ENCODE peak calls at places on chromosomes 5 and 9, in six cellular contexts. N, O, J, M, W and F are unnamed samples.

GRCh38 chr5:178818094-178818493 is 41.7 kb upstream of the ZNF354B start:
- DNase-seq in N (no peak), O (peak), J (no peak), M (no peak), W (no peak), F (no peak)

GRCh38 chr5:179792612-179793469 is 945 bp upstream of the LTC4S start:
- DNase-seq in N (no peak), O (no peak), J (no peak), M (peak), W (no peak), F (no peak)

GRCh38 chr9:32344551-32345182 is 39.8 kb upstream of the ACO1 start:
- DNase-seq in N (no peak), O (no peak), J (peak), M (no peak), W (peak), F (peak)

GRCh38 chr5:59769041-59769360 is 124.5 kb downstream of the PDE4D start:
- DNase-seq in N (no peak), O (no peak), J (no peak), M (no peak), W (no peak), F (no peak)

GRCh38 chr9:126334626-126335621 is 8.3 kb downstream of the MVB12B start:
- DNase-seq in N (no peak), O (no peak), J (no peak), M (no peak), W (no peak), F (peak)

GRCh38 chr5:165620394-165620793 is 2115.0 kb downstream of the MAT2B start:
- DNase-seq in N (no peak), O (no peak), J (no peak), M (peak), W (no peak), F (no peak)

GRCh38 chr5:80031109-80031508 is 4.0 kb upstream of the THBS4 start:
- DNase-seq in N (no peak), O (no peak), J (no peak), M (no peak), W (no peak), F (no peak)

GRCh38 chr5:124649548-124650501 is 96.6 kb downstream of the ZNF608 start:
- DNase-seq in N (peak), O (no peak), J (peak), M (peak), W (no peak), F (peak)

GRCh38 chr5:161406880-161407279 is 139.6 kb downstream of the GABRB2 start:
- DNase-seq in N (no peak), O (no peak), J (no peak), M (no peak), W (peak), F (no peak)

GRCh38 chr5:90096415-90097081 is 313.0 kb downstream of the CETN3 start:
- DNase-seq in N (no peak), O (no peak), J (no peak), M (peak), W (peak), F (no peak)

GRCh38 chr5:122751293-122751753 is 23.6 kb upstream of the SNX2 start:
- DNase-seq in N (no peak), O (no peak), J (no peak), M (no peak), W (peak), F (no peak)

GRCh38 chr9:135339378-135339973 is 140.1 kb upstream of the PPP1R26 start:
- DNase-seq in N (no peak), O (no peak), J (no peak), M (no peak), W (no peak), F (no peak)

GRCh38 chr5:168123853-168124528 is 167.5 kb upstream of the WWC1 start:
- DNase-seq in N (no peak), O (no peak), J (no peak), M (no peak), W (no peak), F (no peak)

GRCh38 chr5:87125796-87126195 is 141.9 kb upstream of the RASA1 start:
- DNase-seq in N (no peak), O (no peak), J (no peak), M (no peak), W (no peak), F (no peak)

GRCh38 chr5:170721681-170722080 is 61.8 kb upstream of the GABRP start:
- DNase-seq in N (no peak), O (no peak), J (no peak), M (no peak), W (no peak), F (no peak)

GRCh38 chr5:6873359-6873758 is 160.1 kb downstream of the TENT4A start:
- DNase-seq in N (no peak), O (no peak), J (no peak), M (no peak), W (no peak), F (no peak)

GRCh38 chr5:144484124-144484897 is 313.6 kb downstream of the KCTD16 start:
- DNase-seq in N (no peak), O (no peak), J (no peak), M (no peak), W (peak), F (no peak)

GRCh38 chr5:141001854-141002666 is 35.8 kb downstream of the PCDHAC2 start:
- DNase-seq in N (no peak), O (no peak), J (peak), M (peak), W (peak), F (no peak)

GRCh38 chr9:133572821-133573361 is 36.3 kb downstream of the FAM163B start:
- DNase-seq in N (no peak), O (peak), J (no peak), M (no peak), W (no peak), F (no peak)

GRCh38 chr5:121489972-121490371 is 361.7 kb upstream of the FTMT start:
- DNase-seq in N (no peak), O (no peak), J (no peak), M (no peak), W (no peak), F (no peak)

GRCh38 chr5:129960831-129961230 is 56.6 kb downstream of the CHSY3 start:
- DNase-seq in N (no peak), O (no peak), J (no peak), M (no peak), W (no peak), F (no peak)

GRCh38 chr9:81759680-81760215 is 70.4 kb upstream of the TLE1 start:
- DNase-seq in N (no peak), O (peak), J (no peak), M (peak), W (peak), F (no peak)

GRCh38 chr5:99441235-99441634 is 512.4 kb upstream of the CHD1 start:
- DNase-seq in N (no peak), O (no peak), J (no peak), M (no peak), W (no peak), F (no peak)

GRCh38 chr5:112205840-112206239 is 213.2 kb downstream of the EPB41L4A start:
- DNase-seq in N (no peak), O (no peak), J (no peak), M (no peak), W (peak), F (no peak)